ENCODE peak calls at places on chromosome 4, in six cellular contexts. O is GM10248, A is HL-60, P is Calu3, G is HFFc6, X is cardiac fibroblast. U is an unnamed sample.

GRCh38 chr4:47104986-47105385 is 73.6 kb downstream of the GABRB1 start:
- DNase-seq in G (no peak), P (no peak), X (peak), O (no peak), A (no peak), U (no peak)

GRCh38 chr4:182969651-182970279 is 52.6 kb upstream of the DCTD start:
- DNase-seq in O (no peak), A (peak), P (peak), G (no peak), X (no peak), U (no peak)

GRCh38 chr4:110501826-110502225 is 25.9 kb downstream of the ENPEP start:
- DNase-seq in X (peak), G (peak), A (no peak), P (no peak), O (no peak), U (no peak)

GRCh38 chr4:126779446-126780166 is 853.2 kb upstream of the INTU start:
- DNase-seq in X (no peak), A (no peak), P (no peak), G (no peak), O (no peak), U (no peak)

GRCh38 chr4:55435136-55435535 is 39.4 kb downstream of the TMEM165 start:
- DNase-seq in O (no peak), X (peak), G (peak), A (peak), P (peak), U (no peak)

GRCh38 chr4:103754844-103755243 is 35.1 kb upstream of the TACR3 start:
- DNase-seq in P (peak), A (peak), G (no peak), O (no peak), X (peak), U (no peak)

GRCh38 chr4:10273030-10273429 is 156.4 kb upstream of the WDR1 start:
- DNase-seq in G (no peak), X (peak), P (no peak), O (no peak), A (no peak), U (peak)

GRCh38 chr4:8151165-8151650 is 7.4 kb downstream of the ABLIM2 start:
- DNase-seq in G (no peak), A (no peak), O (no peak), P (no peak), X (no peak), U (no peak)

GRCh38 chr4:57100979-57101629 is 9.1 kb downstream of the IGFBP7 start:
- DNase-seq in A (no peak), P (no peak), X (peak), O (no peak), G (no peak), U (no peak)

GRCh38 chr4:137032242-137032641 is 500.1 kb downstream of the PCDH18 start:
- DNase-seq in G (no peak), O (no peak), X (peak), P (no peak), A (no peak), U (no peak)

GRCh38 chr4:3045500-3045850 is 28.9 kb downstream of the HTT-AS start:
- DNase-seq in X (peak), O (no peak), A (peak), G (peak), P (peak), U (no peak)

GRCh38 chr4:8495803-8496202 is 55.2 kb downstream of the TRMT44 start:
- DNase-seq in O (no peak), G (no peak), A (no peak), X (no peak), P (no peak), U (no peak)

GRCh38 chr4:180923476-180923875 is 1319.7 kb upstream of the TENM3 start:
- DNase-seq in G (peak), O (no peak), X (no peak), A (no peak), P (no peak), U (peak)

GRCh38 chr4:66571145-66571544 is 900.9 kb upstream of the EPHA5 start:
- DNase-seq in O (no peak), G (no peak), A (no peak), X (no peak), P (no peak), U (no peak)

GRCh38 chr4:118683513-118683912 is 1.7 kb upstream of the METTL14 start:
- DNase-seq in G (no peak), X (peak), P (no peak), O (no peak), A (peak), U (no peak)

GRCh38 chr4:184267673-184268573 is 50.2 kb upstream of the ENPP6 start:
- DNase-seq in O (peak), A (peak), G (peak), P (peak), X (peak), U (peak)

GRCh38 chr4:184270808-184271413 is 53.2 kb upstream of the ENPP6 start:
- DNase-seq in O (no peak), A (no peak), X (no peak), P (no peak), G (no peak), U (no peak)

GRCh38 chr4:184267206-184267608 is 49.5 kb upstream of the ENPP6 start:
- DNase-seq in A (no peak), P (no peak), O (no peak), G (no peak), X (no peak), U (no peak)

GRCh38 chr4:184269879-184270430 is 52.3 kb upstream of the ENPP6 start:
- DNase-seq in O (no peak), X (no peak), A (no peak), G (no peak), P (no peak), U (no peak)

GRCh38 chr4:184268574-184269160 is 51.0 kb upstream of the ENPP6 start:
- DNase-seq in X (no peak), A (no peak), G (no peak), O (no peak), P (no peak), U (no peak)
- TF ChIP-seq CTCF in X (no peak), A (no peak), G (peak), O (no peak), P (no peak), U (no peak)

DNA sequence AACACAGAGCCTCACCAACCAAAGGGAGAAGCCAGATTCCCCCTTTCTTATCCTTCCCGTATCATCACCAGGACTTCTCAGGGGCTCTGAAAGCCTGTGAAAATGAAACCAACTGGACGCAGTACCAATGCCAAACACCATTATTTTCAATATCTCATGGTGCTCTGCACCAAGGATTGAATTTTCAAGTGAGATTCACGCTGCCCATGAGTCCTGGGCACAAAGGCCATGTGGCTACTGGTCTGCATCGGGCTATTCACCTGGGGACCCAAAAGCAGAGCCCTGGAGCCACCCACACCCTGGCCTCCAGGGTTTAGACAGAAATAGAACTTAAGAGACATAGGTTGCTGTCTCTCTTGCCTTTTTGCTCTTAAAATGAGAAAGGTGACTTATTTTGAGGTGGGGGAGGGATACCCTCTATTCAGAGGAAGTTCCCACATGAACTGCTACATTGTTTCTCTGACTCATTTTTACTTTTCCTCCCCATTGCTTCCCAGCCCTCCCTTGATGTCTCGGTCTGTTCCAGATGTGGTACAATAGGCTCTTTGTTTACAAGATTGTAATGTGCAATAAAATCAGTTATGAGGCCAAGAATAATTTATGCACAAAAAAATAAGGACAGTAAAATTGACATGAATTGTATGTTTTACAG is 55.4 kb downstream of the MAML3 start:
- DNase-seq in G (no peak), O (no peak), A (no peak), X (peak), P (peak), U (no peak)
- TF ChIP-seq CTCF in G (no peak), O (no peak), A (no peak), X (no peak), P (no peak), U (no peak)

GRCh38 chr4:82380344-82380743 is 6.6 kb upstream of the HNRNPD start:
- DNase-seq in X (no peak), O (no peak), P (peak), A (no peak), G (no peak), U (no peak)
- TF ChIP-seq CTCF in X (no peak), O (no peak), P (no peak), A (no peak), G (no peak), U (no peak)

DNA sequence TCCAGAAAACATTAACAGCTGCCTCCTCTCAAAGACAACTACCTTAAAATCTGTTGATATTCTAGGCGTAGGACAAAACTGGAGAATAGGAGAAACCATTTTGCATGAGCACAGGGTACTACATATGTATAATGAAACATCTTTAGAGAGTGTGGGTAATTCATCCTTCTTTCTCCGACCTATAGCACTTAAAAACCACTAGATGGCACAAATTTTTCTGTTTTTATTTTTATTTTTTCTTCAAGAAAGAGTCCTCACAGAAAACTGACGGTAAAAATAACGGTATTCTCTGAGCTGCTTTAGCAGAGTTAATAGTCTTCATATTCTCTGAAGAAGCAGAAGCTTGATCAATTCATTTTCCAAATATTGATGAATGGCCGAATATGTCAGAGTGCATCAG is 14.6 kb downstream of the SMIM31 start:
- DNase-seq in G (no peak), O (peak), P (no peak), A (no peak), X (peak), U (no peak)
- TF ChIP-seq CTCF in G (peak), O (peak), P (no peak), A (peak), X (peak), U (peak)

DNA sequence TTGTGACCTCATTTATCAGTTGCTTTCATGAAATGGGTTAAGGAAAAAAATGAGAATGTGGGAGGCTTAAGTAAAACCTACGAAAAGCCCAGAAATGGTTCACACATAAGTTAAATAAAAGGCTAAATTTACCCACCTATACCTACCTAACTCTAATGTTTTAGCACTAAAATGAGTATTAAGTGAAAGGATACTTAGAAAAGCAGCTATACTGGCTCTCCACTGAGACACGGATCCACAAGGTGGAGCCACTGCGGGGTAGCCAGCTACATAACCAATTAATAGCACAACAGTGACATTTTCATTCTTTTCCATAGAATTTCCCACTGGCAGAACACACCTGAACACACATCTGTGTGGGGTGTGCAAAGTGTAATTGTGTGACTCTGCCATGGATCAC is 101.9 kb downstream of the MAML3 start:
- DNase-seq in A (peak), O (peak), X (peak), P (peak), G (peak), U (no peak)
- TF ChIP-seq CTCF in A (peak), O (peak), X (peak), P (no peak), G (peak), U (peak)

GRCh38 chr4:189917161-189917891 is 23.3 kb upstream of the FRG1 start:
- DNase-seq in A (no peak), P (no peak), O (no peak), X (no peak), G (no peak), U (no peak)
- TF ChIP-seq CTCF in A (no peak), P (no peak), O (no peak), X (no peak), G (no peak), U (no peak)

DNA sequence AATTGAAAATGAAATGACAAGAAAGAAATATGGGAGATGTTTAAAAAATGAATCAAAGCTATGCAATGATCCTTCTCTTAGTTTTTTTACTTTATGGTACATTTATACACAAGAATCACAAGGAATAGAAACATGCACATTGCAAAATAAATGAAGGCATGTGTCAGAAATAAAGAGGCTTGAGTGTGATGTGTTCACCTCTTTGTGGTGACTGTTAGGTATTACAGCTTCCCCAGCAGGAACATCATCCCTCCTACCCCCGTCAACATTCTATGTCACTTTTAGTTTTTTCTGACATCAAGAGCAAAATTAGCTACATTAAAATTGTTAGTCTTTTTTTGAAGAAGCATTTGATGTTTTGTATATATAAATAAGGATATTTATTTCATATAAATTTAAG is 214.8 kb downstream of the SLC4A4 start:
- DNase-seq in G (peak), O (no peak), P (peak), A (no peak), X (peak), U (peak)
- TF ChIP-seq CTCF in G (peak), O (peak), P (peak), A (no peak), X (peak), U (peak)

GRCh38 chr4:143337600-143338287 is 1.1 kb downstream of the GAB1 start:
- DNase-seq in X (peak), G (peak), P (peak), A (peak), O (no peak), U (no peak)
- TF ChIP-seq CTCF in X (no peak), G (no peak), P (no peak), A (no peak), O (no peak), U (peak)

GRCh38 chr4:99845708-99846469 is 29.3 kb downstream of the DAPP1 start:
- DNase-seq in G (no peak), O (no peak), P (no peak), X (no peak), A (no peak), U (no peak)
- TF ChIP-seq CTCF in G (no peak), O (no peak), P (no peak), X (no peak), A (no peak), U (no peak)